ENCODE peak calls at places on chromosome 5, in six cellular contexts. D, Z, R, W, Y and G are unnamed samples.

GRCh38 chr5:68265822-68266395 is 50.4 kb downstream of the PIK3R1 start:
- DNase-seq in D (no peak), Z (no peak), R (no peak), W (no peak), Y (no peak), G (no peak)

GRCh38 chr5:32392039-32392438 is 52.5 kb downstream of the ZFR start:
- DNase-seq in D (no peak), Z (no peak), R (no peak), W (no peak), Y (no peak), G (no peak)

GRCh38 chr5:40554048-40554447 is 125.7 kb upstream of the PTGER4 start:
- DNase-seq in D (no peak), Z (no peak), R (no peak), W (no peak), Y (no peak), G (no peak)

GRCh38 chr5:30040483-30041116 is 1152.9 kb upstream of the CDH6 start:
- DNase-seq in D (no peak), Z (peak; percentile 13), R (no peak), W (peak; percentile 73), Y (no peak), G (no peak)

GRCh38 chr5:68028131-68028727 is 187.3 kb upstream of the PIK3R1 start:
- DNase-seq in D (no peak), Z (no peak), R (no peak), W (no peak), Y (no peak), G (no peak)

GRCh38 chr5:149388498-149389190 is 9.6 kb upstream of the IL17B start:
- DNase-seq in D (no peak), Z (no peak), R (no peak), W (no peak), Y (no peak), G (peak; percentile 0)

GRCh38 chr5:38258319-38259061 is at the start of gene EGFLAM:
- DNase-seq in D (peak; percentile 74), Z (no peak), R (peak; percentile 4), W (no peak), Y (peak; percentile 46), G (peak; percentile 83)

GRCh38 chr5:159099049-159099760 is 511 bp downstream of the EBF1 start:
- DNase-seq in D (peak; percentile 73), Z (no peak), R (no peak), W (peak; percentile 81), Y (no peak), G (peak; percentile 79)

GRCh38 chr5:138932171-138932810 is 57.2 kb upstream of the LRRTM2 start:
- DNase-seq in D (peak; percentile 71), Z (no peak), R (no peak), W (no peak), Y (no peak), G (peak; percentile 76)

GRCh38 chr5:131521252-131521651 is 113.8 kb downstream of the RAPGEF6 start:
- DNase-seq in D (no peak), Z (no peak), R (no peak), W (no peak), Y (no peak), G (no peak)

GRCh38 chr5:54719384-54720306 is 202.1 kb downstream of the SNX18 start:
- DNase-seq in D (no peak), Z (peak; percentile 71), R (no peak), W (no peak), Y (peak; percentile 59), G (no peak)

GRCh38 chr5:61525573-61526142 is 193.6 kb downstream of the ZSWIM6 start:
- DNase-seq in D (no peak), Z (no peak), R (no peak), W (no peak), Y (no peak), G (no peak)

GRCh38 chr5:64292611-64293215 is 127.1 kb downstream of the RNF180 start:
- DNase-seq in D (peak; percentile 8), Z (no peak), R (no peak), W (no peak), Y (no peak), G (peak; percentile 42)

GRCh38 chr5:88667187-88668141 is 215.5 kb downstream of the MEF2C start:
- DNase-seq in D (peak; percentile 18), Z (no peak), R (no peak), W (peak; percentile 45), Y (no peak), G (no peak)

GRCh38 chr5:132829742-132830435 is 558 bp downstream of the SHROOM1 start:
- DNase-seq in D (peak; percentile 94), Z (peak; percentile 30), R (peak; percentile 77), W (peak; percentile 79), Y (peak; percentile 74), G (peak; percentile 93)

GRCh38 chr5:154366353-154366752 is 79.4 kb upstream of the SAP30L start:
- DNase-seq in D (no peak), Z (no peak), R (no peak), W (no peak), Y (no peak), G (no peak)

GRCh38 chr5:107631805-107632362 is 38.9 kb downstream of the EFNA5 start:
- DNase-seq in D (no peak), Z (no peak), R (no peak), W (no peak), Y (no peak), G (no peak)

GRCh38 chr5:178118345-178118744 is 5.0 kb downstream of the N4BP3 start:
- DNase-seq in D (no peak), Z (no peak), R (no peak), W (no peak), Y (no peak), G (peak; percentile 69)

GRCh38 chr5:59040007-59040803 is 457.3 kb downstream of the RAB3C start:
- DNase-seq in D (no peak), Z (no peak), R (no peak), W (no peak), Y (no peak), G (no peak)

GRCh38 chr5:52808316-52808901 is 20.7 kb downstream of the ITGA1 start:
- DNase-seq in D (no peak), Z (no peak), R (no peak), W (no peak), Y (no peak), G (no peak)

GRCh38 chr5:44565872-44566271 is 176.7 kb upstream of the FGF10 start:
- DNase-seq in D (no peak), Z (no peak), R (no peak), W (no peak), Y (no peak), G (no peak)

GRCh38 chr5:20574576-20574975 is 586.6 kb upstream of the CDH18 start:
- DNase-seq in D (no peak), Z (no peak), R (no peak), W (no peak), Y (no peak), G (no peak)

GRCh38 chr5:149775785-149776184 is 45.7 kb downstream of the PPARGC1B start:
- DNase-seq in D (no peak), Z (no peak), R (no peak), W (no peak), Y (no peak), G (no peak)

GRCh38 chr5:76326559-76327351 is 76.3 kb upstream of the IQGAP2 start:
- DNase-seq in D (peak; percentile 70), Z (no peak), R (no peak), W (no peak), Y (no peak), G (no peak)

GRCh38 chr5:150469718-150470470 is 20.4 kb upstream of the RPS14 start:
- DNase-seq in D (no peak), Z (peak; percentile 87), R (no peak), W (no peak), Y (no peak), G (no peak)

GRCh38 chr5:179131886-179132585 is 71.9 kb downstream of the ZNF354C start:
- DNase-seq in D (peak; percentile 71), Z (no peak), R (no peak), W (no peak), Y (no peak), G (peak; percentile 58)

GRCh38 chr5:150599917-150600511 is 40.4 kb upstream of the SYNPO start:
- DNase-seq in D (peak; percentile 95), Z (peak; percentile 22), R (peak; percentile 82), W (no peak), Y (peak; percentile 85), G (peak; percentile 94)

GRCh38 chr5:173011602-173012001 is 28.0 kb downstream of the ATP6V0E1 start:
- DNase-seq in D (no peak), Z (no peak), R (no peak), W (no peak), Y (no peak), G (no peak)

GRCh38 chr5:33507426-33507825 is 66.7 kb downstream of the TARS1 start:
- DNase-seq in D (no peak), Z (no peak), R (no peak), W (no peak), Y (no peak), G (no peak)

GRCh38 chr5:41796061-41796460 is 74.2 kb downstream of the OXCT1 start:
- DNase-seq in D (no peak), Z (no peak), R (no peak), W (no peak), Y (no peak), G (no peak)

GRCh38 chr5:36066540-36067210 is at the start of gene UGT3A2:
- DNase-seq in D (no peak), Z (no peak), R (no peak), W (no peak), Y (no peak), G (no peak)

GRCh38 chr5:160105686-160106085 is 13.6 kb downstream of the PWWP2A start:
- DNase-seq in D (no peak), Z (no peak), R (no peak), W (no peak), Y (no peak), G (no peak)

GRCh38 chr5:147509710-147510651 is at the start of gene DPYSL3:
- DNase-seq in D (peak; percentile 82), Z (peak; percentile 61), R (peak; percentile 39), W (no peak), Y (peak; percentile 74), G (peak; percentile 95)

GRCh38 chr5:9545959-9546851 is at the start of gene SEMA5A:
- DNase-seq in D (peak; percentile 93), Z (peak; percentile 52), R (peak; percentile 78), W (peak; percentile 78), Y (peak; percentile 78), G (peak; percentile 90)